ENCODE peak calls at places on chromosomes 4 and X, in seven cellular contexts. K is GM13976, V is DND-41, Z is DMS153, N is NCI-H2029 treated with DMSO at 0.1 percent for 48 hours, X is left ventricle myocardium inferior, S is T-helper 17 cell. M is an unnamed sample.

GRCh38 chrX:17592117-17592516 is 145.2 kb upstream of the SCML1 start:
- DNase-seq in K (no peak), V (no peak), Z (no peak), N (no peak), X (no peak), S (no peak), M (no peak)

GRCh38 chrX:69556094-69557011 is 52.2 kb downstream of the NALF2 start:
- DNase-seq in K (no peak), V (no peak), Z (no peak), N (no peak), X (no peak), S (no peak), M (peak)

GRCh38 chr4:142271832-142272231 is 574.3 kb downstream of the INPP4B start:
- DNase-seq in K (no peak), V (no peak), Z (no peak), N (no peak), X (no peak), S (no peak), M (no peak)

GRCh38 chr4:93203708-93204107 is 624.8 kb upstream of the ATOH1 start:
- DNase-seq in K (no peak), V (no peak), Z (no peak), N (no peak), X (no peak), S (no peak), M (no peak)

GRCh38 chrX:105706041-105706440 is 116.3 kb upstream of the NRK start:
- DNase-seq in K (no peak), V (no peak), Z (no peak), N (no peak), X (no peak), S (no peak), M (no peak)

GRCh38 chrX:154437971-154438893 is 1.3 kb downstream of the GDI1 start:
- DNase-seq in K (no peak), V (no peak), Z (no peak), N (no peak), X (no peak), S (no peak), M (no peak)

GRCh38 chr4:7157140-7157488 is 35.2 kb upstream of the SORCS2 start:
- DNase-seq in K (no peak), V (no peak), Z (no peak), N (no peak), X (no peak), S (no peak), M (no peak)

GRCh38 chr4:89303989-89304388 is 3.6 kb downstream of the GPRIN3 start:
- DNase-seq in K (no peak), V (no peak), Z (no peak), N (peak), X (no peak), S (no peak), M (no peak)

GRCh38 chr4:147984065-147984777 is 252.3 kb downstream of the ARHGAP10 start:
- DNase-seq in K (peak), V (peak), Z (no peak), N (peak), X (no peak), S (no peak), M (peak)

GRCh38 chr4:27360651-27361347 is 500.2 kb downstream of the STIM2 start:
- DNase-seq in K (no peak), V (no peak), Z (no peak), N (no peak), X (no peak), S (no peak), M (no peak)

GRCh38 chr4:15077969-15078368 is 75.7 kb downstream of the CPEB2 start:
- DNase-seq in K (no peak), V (no peak), Z (no peak), N (no peak), X (no peak), S (no peak), M (no peak)

GRCh38 chr4:174538876-174539250 is 16.6 kb upstream of the HPGD start:
- DNase-seq in K (no peak), V (no peak), Z (no peak), N (no peak), X (no peak), S (no peak), M (no peak)

GRCh38 chr4:53478671-53479456 is 101.4 kb downstream of the FIP1L1 start:
- DNase-seq in K (no peak), V (no peak), Z (no peak), N (no peak), X (no peak), S (no peak), M (peak)

GRCh38 chrX:96455078-96455477 is 229.6 kb upstream of the DIAPH2 start:
- DNase-seq in K (no peak), V (no peak), Z (no peak), N (no peak), X (no peak), S (no peak), M (no peak)

GRCh38 chr4:89898304-89898716 is 3.7 kb downstream of the MMRN1 start:
- DNase-seq in K (no peak), V (no peak), Z (no peak), N (no peak), X (no peak), S (no peak), M (no peak)

GRCh38 chrX:16771483-16772398 is 14.5 kb upstream of the TXLNG start:
- DNase-seq in K (no peak), V (no peak), Z (no peak), N (no peak), X (no peak), S (no peak), M (no peak)

GRCh38 chr4:183241322-183241640 is 78.8 kb downstream of the CLDN22 start:
- DNase-seq in K (no peak), V (no peak), Z (no peak), N (no peak), X (no peak), S (no peak), M (no peak)

GRCh38 chr4:143025111-143025704 is 159.5 kb upstream of the USP38 start:
- DNase-seq in K (no peak), V (no peak), Z (no peak), N (no peak), X (no peak), S (no peak), M (no peak)

GRCh38 chr4:99180367-99181169 is 36.5 kb upstream of the ADH4 start:
- DNase-seq in K (no peak), V (no peak), Z (no peak), N (no peak), X (no peak), S (no peak), M (no peak)

GRCh38 chr4:121307441-121308327 is 73.1 kb downstream of the QRFPR start:
- DNase-seq in K (peak), V (peak), Z (peak), N (no peak), X (no peak), S (no peak), M (peak)

GRCh38 chrX:11214346-11215190 is 78.6 kb upstream of the AMELX start:
- DNase-seq in K (peak), V (no peak), Z (no peak), N (no peak), X (no peak), S (no peak), M (no peak)

GRCh38 chr4:140777401-140777800 is 21.2 kb upstream of the TBC1D9 start:
- DNase-seq in K (no peak), V (no peak), Z (no peak), N (no peak), X (no peak), S (no peak), M (no peak)

GRCh38 chr4:26410385-26411293 is 79.6 kb downstream of the CCKAR start:
- DNase-seq in K (peak), V (peak), Z (no peak), N (peak), X (no peak), S (no peak), M (peak)

GRCh38 chrX:20320461-20321159 is 53.9 kb upstream of the RPS6KA3 start:
- DNase-seq in K (peak), V (peak), Z (peak), N (no peak), X (no peak), S (no peak), M (no peak)